ENCODE peak calls at places on chromosomes 5 and 9, in four cellular contexts. I, S, H and D are unnamed samples.
A peak's percentile ranks its signal among the peaks of the same experiment; 100 is the strongest.

GRCh38 chr9:116027511-116027910 is 126.1 kb upstream of the PAPPA start:
- DNase-seq in I (peak; percentile 77), S (no peak), H (peak; percentile 77), D (no peak)

GRCh38 chr5:80254767-80255424 is 952 bp downstream of the SERINC5 start:
- DNase-seq in I (peak; percentile 59), S (no peak), H (peak; percentile 63), D (peak; percentile 50)

GRCh38 chr5:72658767-72659540 is 151.7 kb upstream of the ZNF366 start:
- DNase-seq in I (no peak), S (no peak), H (peak; percentile 59), D (no peak)

GRCh38 chr5:29099585-29099984 is 2061.2 kb upstream of the CDH9 start:
- DNase-seq in I (no peak), S (no peak), H (no peak), D (no peak)

GRCh38 chr5:10586008-10586407 is 22.1 kb downstream of the ANKRD33B start:
- DNase-seq in I (no peak), S (no peak), H (no peak), D (no peak)

GRCh38 chr5:170503970-170504525 is at the start of gene KCNIP1:
- DNase-seq in I (no peak), S (peak; percentile 87), H (peak; percentile 42), D (no peak)

GRCh38 chr5:137051165-137051564 is 448.0 kb downstream of the SPOCK1 start:
- DNase-seq in I (peak; percentile 2), S (no peak), H (peak; percentile 26), D (no peak)

GRCh38 chr5:170623576-170624181 is 119.9 kb downstream of the KCNIP1 start:
- DNase-seq in I (peak; percentile 15), S (peak; percentile 83), H (peak; percentile 69), D (no peak)

GRCh38 chr5:143401253-143401845 is 2.1 kb downstream of the NR3C1 start:
- DNase-seq in I (peak; percentile 16), S (peak; percentile 6), H (peak; percentile 32), D (no peak)

GRCh38 chr5:159749146-159749545 is 167.1 kb upstream of the ADRA1B start:
- DNase-seq in I (peak; percentile 56), S (no peak), H (peak; percentile 51), D (no peak)

GRCh38 chr5:31809037-31809910 is 170.3 kb downstream of the PDZD2 start:
- DNase-seq in I (peak; percentile 59), S (peak; percentile 83), H (peak; percentile 84), D (peak; percentile 7)

GRCh38 chr9:104836235-104836634 is 72.3 kb downstream of the NIPSNAP3B start:
- DNase-seq in I (no peak), S (no peak), H (peak; percentile 51), D (peak; percentile 29)

GRCh38 chr9:104915049-104915448 is 12.9 kb downstream of the ABCA1 start:
- DNase-seq in I (no peak), S (no peak), H (no peak), D (no peak)

GRCh38 chr5:139394123-139394653 is 716 bp downstream of the PROB1 start:
- DNase-seq in I (no peak), S (peak; percentile 88), H (peak; percentile 77), D (peak; percentile 53)

GRCh38 chr5:155735388-155735787 is 591.6 kb upstream of the SGCD start:
- DNase-seq in I (no peak), S (peak; percentile 5), H (peak; percentile 1), D (no peak)

GRCh38 chr5:133233616-133234015 is 181.8 kb downstream of the HSPA4 start:
- DNase-seq in I (no peak), S (no peak), H (no peak), D (no peak)

GRCh38 chr9:131981116-131981847 is 98.4 kb downstream of the MED27 start:
- DNase-seq in I (no peak), S (peak; percentile 17), H (peak; percentile 48), D (no peak)

GRCh38 chr9:112086627-112087026 is 88.5 kb downstream of the SUSD1 start:
- DNase-seq in I (no peak), S (peak; percentile 44), H (peak; percentile 68), D (no peak)

GRCh38 chr9:93824386-93825294 is 130.5 kb downstream of the BARX1 start:
- DNase-seq in I (no peak), S (no peak), H (no peak), D (no peak)

GRCh38 chr9:33638516-33638915 is 114.5 kb downstream of the ANKRD18B start:
- DNase-seq in I (no peak), S (no peak), H (no peak), D (no peak)

GRCh38 chr5:83554686-83555085 is 83.1 kb downstream of the VCAN start:
- DNase-seq in I (no peak), S (no peak), H (peak; percentile 27), D (no peak)

GRCh38 chr5:68189171-68189570 is 26.4 kb upstream of the PIK3R1 start:
- DNase-seq in I (peak; percentile 25), S (no peak), H (no peak), D (no peak)

GRCh38 chr5:152953788-152954483 is 536.5 kb upstream of the GRIA1 start:
- DNase-seq in I (no peak), S (no peak), H (no peak), D (no peak)

GRCh38 chr5:95730011-95730700 is 980 bp upstream of the RHOBTB3 start:
- DNase-seq in I (no peak), S (no peak), H (peak; percentile 43), D (no peak)
- H3K4me3 ChIP-seq in I (peak overlapping the region; percentile 59), S (peak overlapping the region; percentile 66), H (peak overlapping the region; percentile 96), D (no peak overlapping the region)

GRCh38 chr5:134893748-134894505 is 11.0 kb upstream of the PCBD2 start:
- DNase-seq in I (no peak), S (no peak), H (no peak), D (no peak)
- H3K4me1 ChIP-seq in I (no peaks in the 10 kb centered on the region), S (peaks cover 10% of the 10 kb centered on the region), H (no peaks in the 10 kb centered on the region), D (no peaks in the 10 kb centered on the region)

GRCh38 chr9:40914772-40915659 is 213.5 kb downstream of the FOXD4L6 start:
- DNase-seq in I (no peak), S (no peak), H (no peak), D (no peak)
- H3K9me3 ChIP-seq in I (peaks cover 3% of the 10 kb centered on the region), S (peaks cover 38% of the 10 kb centered on the region), H (no peaks in the 10 kb centered on the region), D (peaks cover 51% of the 10 kb centered on the region)

DNA sequence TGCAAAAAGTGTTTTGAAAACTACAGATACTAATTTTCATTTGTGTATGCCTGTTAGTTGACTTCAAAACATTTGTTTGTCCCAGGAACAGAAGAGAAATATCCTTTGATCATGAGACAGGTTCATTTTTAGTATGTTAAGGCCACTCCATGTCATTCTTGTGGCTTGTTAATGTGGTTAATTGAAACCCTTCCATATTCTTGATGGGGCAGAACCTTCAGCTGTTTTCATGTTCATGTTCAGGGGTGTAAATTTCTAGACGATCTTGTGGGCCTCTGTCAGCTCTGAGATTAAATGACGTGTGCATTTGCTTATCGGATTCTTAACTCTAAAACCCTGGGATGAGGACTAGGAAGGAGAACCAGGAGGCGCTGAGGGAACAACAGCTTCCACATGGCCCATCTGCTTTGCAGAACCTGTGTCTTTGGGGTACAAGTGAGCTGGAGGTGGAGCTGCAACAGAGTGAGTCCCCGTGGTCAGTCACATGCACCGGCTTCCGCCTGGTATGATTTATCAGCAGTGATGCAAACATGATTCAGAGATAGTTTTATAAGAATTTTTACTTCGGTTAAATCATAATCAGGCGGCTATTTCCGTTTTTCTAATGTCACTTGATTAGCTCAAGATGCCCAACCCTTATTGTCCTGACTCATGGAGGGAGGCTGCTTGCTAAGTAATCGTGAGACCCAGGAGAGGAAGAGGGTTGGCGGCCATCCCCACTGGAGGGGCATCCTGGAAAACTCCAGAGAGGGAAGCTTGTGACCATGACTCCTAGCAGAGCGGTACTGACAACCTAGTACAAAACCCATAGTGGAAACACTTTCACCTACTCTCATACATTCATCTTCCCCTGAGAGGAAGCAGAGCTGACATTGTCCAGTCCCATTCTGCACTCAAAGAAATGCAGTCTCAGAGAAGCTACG is 138.4 kb downstream of the C9orf152 start:
- DNase-seq in I (peak; percentile 17), S (no peak), H (peak; percentile 97), D (no peak)
- H3K4me3 ChIP-seq in I (no peak overlapping the region), S (no peak overlapping the region), H (peak overlapping the region; percentile 37), D (no peak overlapping the region)

DNA sequence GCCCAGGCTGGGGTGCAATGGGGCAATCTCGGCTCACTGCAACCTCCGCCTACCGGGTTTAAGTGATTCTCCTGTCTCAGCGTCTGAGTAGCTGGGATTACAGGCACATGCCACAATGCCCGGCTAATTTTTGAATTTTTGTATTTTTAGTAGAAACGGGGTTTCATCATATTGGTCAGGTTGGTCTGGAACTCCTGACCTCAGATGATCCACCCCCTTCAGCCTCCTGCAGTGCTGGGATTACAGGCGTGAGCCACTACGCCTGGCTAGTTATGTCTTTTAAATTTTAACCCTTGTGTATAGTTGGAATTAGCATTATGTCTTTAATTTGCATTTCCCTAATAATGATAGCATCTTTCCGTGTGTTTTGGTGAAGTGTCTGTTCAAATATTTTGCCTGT is 11.4 kb downstream of the GPBP1 start:
- DNase-seq in I (no peak), S (no peak), H (peak; percentile 25), D (no peak)
- H3K4me1 ChIP-seq in I (peaks cover 4% of the 10 kb centered on the region), S (no peaks in the 10 kb centered on the region), H (peaks cover 11% of the 10 kb centered on the region), D (peaks cover 84% of the 10 kb centered on the region)

GRCh38 chr9:96762562-96762961 is 15.3 kb downstream of the ZNF510 start:
- DNase-seq in I (no peak), S (no peak), H (no peak), D (no peak)

GRCh38 chr9:96758845-96759673 is 18.8 kb downstream of the ZNF510 start:
- DNase-seq in I (no peak), S (no peak), H (peak; percentile 24), D (no peak)
- H3K9me3 ChIP-seq in I (peaks cover 77% of the 10 kb centered on the region), S (peaks cover 80% of the 10 kb centered on the region), H (peaks cover 34% of the 10 kb centered on the region), D (peaks cover 98% of the 10 kb centered on the region)